ENCODE peak calls at places on chromosomes 11 and 22, in nine cellular contexts. Q, I, M, V, H, S, C, L and Y are unnamed samples.
A peak's percentile ranks its signal among the peaks of the same experiment; 100 is the strongest.

GRCh38 chr11:119108151-119108856 is 1.2 kb downstream of the C2CD2L start:
- DNase-seq in C (no peak), S (peak; percentile 68), M (no peak), Q (no peak), L (peak; percentile 73), V (peak; percentile 61), I (no peak), H (peak; percentile 49), Y (no peak)

GRCh38 chr22:33895444-33895843 is 24.8 kb downstream of the LARGE1 start:
- DNase-seq in V (no peak), H (no peak), C (no peak), S (no peak), Q (no peak), M (no peak), I (no peak), L (no peak), Y (no peak)

GRCh38 chr11:57777969-57778317 is 16.3 kb downstream of the CTNND1 start:
- DNase-seq in M (no peak), H (no peak), Q (no peak), L (peak; percentile 94), V (no peak), S (peak; percentile 55), C (no peak), I (peak; percentile 70), Y (no peak)

GRCh38 chr22:48953830-48954229 is 873.8 kb downstream of the BRD1 start:
- DNase-seq in C (no peak), Q (no peak), M (no peak), V (no peak), H (no peak), I (no peak), L (no peak), S (no peak), Y (no peak)

GRCh38 chr11:36702330-36703054 is 104.5 kb upstream of the RAG2 start:
- DNase-seq in M (peak; percentile 66), H (peak; percentile 73), L (peak; percentile 63), C (peak; percentile 41), Q (peak; percentile 53), S (peak; percentile 85), V (peak; percentile 41), I (peak; percentile 73), Y (peak; percentile 8)

GRCh38 chr11:37449146-37449545 is 851.1 kb upstream of the RAG2 start:
- DNase-seq in L (no peak), H (peak; percentile 10), M (no peak), C (no peak), I (peak; percentile 6), S (peak; percentile 30), Q (no peak), V (no peak), Y (no peak)

GRCh38 chr11:47987781-47988180 is 7.4 kb downstream of the PTPRJ start:
- DNase-seq in C (no peak), I (no peak), L (no peak), Q (no peak), M (no peak), H (no peak), S (no peak), V (no peak), Y (peak; percentile 48)

GRCh38 chr22:46748948-46749681 is 11.1 kb upstream of the CERK start:
- DNase-seq in S (no peak), M (no peak), V (no peak), H (no peak), Q (no peak), C (no peak), L (no peak), I (no peak), Y (peak; percentile 73)

GRCh38 chr11:131356201-131356600 is 14.2 kb upstream of the NTM start:
- DNase-seq in M (no peak), S (no peak), V (no peak), C (no peak), I (no peak), L (no peak), Q (no peak), H (no peak), Y (no peak)

GRCh38 chr22:47738472-47739013 is 976.1 kb downstream of the TBC1D22A start:
- DNase-seq in S (no peak), C (no peak), H (no peak), Q (no peak), M (no peak), I (no peak), L (no peak), V (no peak), Y (no peak)

GRCh38 chr22:43242627-43243026 is 55.7 kb upstream of the TTLL12 start:
- DNase-seq in I (no peak), S (no peak), C (no peak), V (no peak), M (no peak), L (peak; percentile 68), H (no peak), Q (no peak), Y (no peak)

GRCh38 chr11:125072210-125072960 is 9.3 kb downstream of the SLC37A2 start:
- DNase-seq in L (peak; percentile 45), Q (no peak), M (no peak), C (peak; percentile 91), I (no peak), S (no peak), V (no peak), H (no peak), Y (peak; percentile 72)

GRCh38 chr11:9148035-9148434 is 56.6 kb upstream of the SCUBE2 start:
- DNase-seq in I (no peak), V (no peak), M (no peak), C (no peak), L (no peak), Q (no peak), S (no peak), H (no peak), Y (no peak)

GRCh38 chr11:110955797-110956196 is 243.6 kb upstream of the ARHGAP20 start:
- DNase-seq in I (no peak), H (no peak), M (no peak), L (no peak), C (no peak), V (no peak), Q (no peak), S (no peak), Y (no peak)

GRCh38 chr22:37545703-37546435 is 14.4 kb upstream of the CDC42EP1 start:
- DNase-seq in V (peak; percentile 57), S (peak; percentile 98), C (no peak), I (peak; percentile 87), H (no peak), Q (no peak), L (peak; percentile 91), M (no peak), Y (no peak)

GRCh38 chr11:1415631-1416030 is 25.9 kb downstream of the BRSK2 start:
- DNase-seq in Q (no peak), S (no peak), V (no peak), I (no peak), L (no peak), C (no peak), M (no peak), H (no peak), Y (no peak)
- TF ChIP-seq REST in Q (no peak), S (no peak), V (no peak), I (no peak), L (no peak), C (no peak), M (no peak), H (no peak), Y (no peak)

DNA sequence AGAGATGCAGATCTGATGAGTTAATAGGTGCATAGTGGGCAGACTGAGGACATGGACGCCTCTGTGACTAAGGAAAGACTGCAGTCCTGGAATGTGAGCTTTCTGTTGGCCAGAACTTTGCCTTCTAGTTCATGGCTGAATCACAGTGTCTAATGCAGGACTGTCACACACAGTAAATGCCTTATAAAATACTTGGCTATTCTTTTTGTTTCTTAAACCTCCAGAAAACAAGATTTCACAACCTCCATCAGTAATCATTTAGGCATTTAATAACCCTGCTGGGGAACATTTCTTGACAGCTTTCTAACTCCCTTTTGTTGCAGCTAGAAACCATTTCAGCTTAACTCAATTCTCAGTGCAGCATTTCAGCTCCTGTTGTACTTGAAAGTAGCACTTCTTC is 335.8 kb upstream of the DDI1 start:
- DNase-seq in M (no peak), C (no peak), S (no peak), H (no peak), V (no peak), I (peak; percentile 10), Q (no peak), L (no peak), Y (no peak)
- TF ChIP-seq REST in M (no peak), C (no peak), S (no peak), H (no peak), V (no peak), I (no peak), Q (no peak), L (no peak), Y (no peak)

DNA sequence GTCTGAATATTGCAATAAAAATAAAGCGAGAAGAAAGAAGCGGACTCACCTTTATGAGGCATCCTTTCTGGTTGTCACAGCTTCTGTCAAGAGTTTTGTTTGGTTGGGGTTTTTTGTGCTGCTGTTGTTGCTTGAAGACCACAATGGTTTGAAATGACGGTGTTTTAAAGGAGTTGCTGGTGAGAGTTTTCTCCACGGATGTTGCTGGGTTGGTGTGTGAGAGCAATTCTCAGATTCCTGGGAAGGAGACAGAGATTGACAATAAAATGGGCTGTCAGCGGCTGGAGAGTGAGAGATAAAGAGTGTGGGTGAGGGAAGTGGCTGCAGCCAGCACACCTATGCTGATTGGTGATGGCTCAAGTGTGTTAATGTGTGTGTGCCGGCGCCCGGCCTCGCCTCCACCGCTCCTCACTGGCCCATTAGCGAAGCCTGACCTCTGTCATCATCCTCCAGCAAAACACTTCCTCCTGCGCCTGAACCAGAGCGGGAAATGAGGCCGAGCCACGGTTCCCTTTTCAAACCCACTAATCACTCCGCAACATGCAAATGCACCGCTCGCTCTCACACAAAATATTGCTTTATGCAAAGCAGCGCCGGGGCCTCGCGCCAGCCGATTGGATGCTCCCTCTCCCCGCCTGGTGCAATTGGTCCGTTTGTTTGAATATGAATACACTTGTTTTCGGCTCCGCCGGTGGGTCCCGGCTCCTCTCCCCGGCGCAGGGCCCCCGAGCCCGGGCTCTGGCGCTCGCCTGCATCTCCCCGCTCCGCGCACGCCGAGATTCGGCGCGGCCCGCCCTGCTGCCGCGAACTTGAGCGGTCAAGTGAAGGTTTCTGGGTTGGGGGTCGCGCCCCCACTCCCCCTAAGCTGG is at the start of gene PAX6:
- DNase-seq in H (peak; percentile 60), I (peak; percentile 66), S (peak; percentile 89), V (peak; percentile 63), M (peak; percentile 21), L (peak; percentile 51), C (peak; percentile 5), Q (no peak), Y (peak; percentile 90)
- TF ChIP-seq REST in H (no peak), I (no peak), S (no peak), V (no peak), M (no peak), L (no peak), C (no peak), Q (no peak), Y (no peak)

DNA sequence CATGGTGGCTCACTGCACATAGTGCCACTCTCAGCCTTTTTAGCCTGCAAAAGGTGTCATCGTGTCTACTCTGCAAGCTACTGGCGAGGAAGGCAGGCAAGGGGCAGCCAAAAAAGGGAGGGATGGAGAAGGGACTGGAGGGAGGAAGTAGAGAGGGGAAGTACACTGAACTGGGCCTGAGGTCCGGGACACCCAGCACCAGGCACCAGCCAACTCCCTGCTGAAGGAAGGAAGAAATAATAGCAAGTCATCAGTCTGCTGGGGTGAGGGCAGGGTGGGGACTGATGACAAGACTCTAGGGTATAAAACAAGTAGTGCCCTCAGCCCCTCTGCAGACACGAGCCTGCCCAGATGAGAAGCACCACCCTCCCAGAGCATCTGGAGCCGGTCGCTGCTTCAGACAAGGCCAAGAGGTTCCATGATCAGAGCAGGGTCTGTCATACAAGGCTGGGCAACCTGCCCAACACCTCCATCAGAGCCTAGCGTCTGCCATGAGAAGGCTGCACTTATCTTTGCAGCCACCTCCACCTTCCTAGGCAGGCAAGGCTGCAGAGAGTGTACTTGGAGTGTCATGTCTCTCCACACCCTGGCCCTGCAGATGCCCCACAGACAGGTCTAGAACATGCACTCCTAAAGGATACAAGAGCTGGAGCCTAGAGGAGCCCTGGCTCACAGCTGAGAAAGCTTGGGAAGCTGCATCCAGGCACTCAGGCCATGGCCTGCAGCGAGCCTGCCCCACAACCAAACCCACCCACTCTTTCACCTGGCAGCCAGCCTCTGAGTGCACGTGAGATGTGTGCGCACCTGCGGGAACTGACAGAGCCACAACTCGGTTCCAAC is 9.0 kb upstream of the COMT start:
- DNase-seq in C (no peak), V (no peak), H (no peak), Q (no peak), S (no peak), M (no peak), L (no peak), I (no peak), Y (peak; percentile 16)
- TF ChIP-seq REST in C (no peak), V (no peak), H (no peak), Q (no peak), S (no peak), M (no peak), L (no peak), I (no peak), Y (no peak)